ENCODE peak calls at places on chromosome 5, in eight cellular contexts. Y is endothelial cell, D is GM13976, Q is OCI-LY7, O is WTC11, J is glutamatergic neuron, X is Peyer's patch, C is colonic mucosa. B is an unnamed sample.

GRCh38 chr5:73638344-73639095 is 12.5 kb downstream of the ARHGEF28 start:
- DNase-seq in Y (no peak), D (no peak), Q (no peak), O (no peak), J (no peak), X (no peak), C (no peak), B (no peak)

GRCh38 chr5:175748650-175749049 is 90.8 kb downstream of the HRH2 start:
- DNase-seq in Y (no peak), D (no peak), Q (no peak), O (no peak), J (no peak), X (no peak), C (no peak), B (no peak)

GRCh38 chr5:128674837-128675446 is 136.9 kb upstream of the FBN2 start:
- DNase-seq in Y (peak), D (peak), Q (peak), O (peak), J (peak), X (peak), C (peak), B (no peak)

GRCh38 chr5:145479271-145479670 is 355.9 kb downstream of the PRELID2 start:
- DNase-seq in Y (no peak), D (no peak), Q (no peak), O (no peak), J (no peak), X (no peak), C (no peak), B (no peak)

GRCh38 chr5:38393636-38394035 is 135.3 kb downstream of the EGFLAM start:
- DNase-seq in Y (no peak), D (no peak), Q (no peak), O (no peak), J (no peak), X (no peak), C (no peak), B (no peak)

GRCh38 chr5:172171118-172171775 is 16.8 kb downstream of the STK10 start:
- DNase-seq in Y (no peak), D (no peak), Q (no peak), O (no peak), J (no peak), X (no peak), C (no peak), B (no peak)

GRCh38 chr5:32916648-32917047 is 205.5 kb downstream of the NPR3 start:
- DNase-seq in Y (no peak), D (no peak), Q (no peak), O (peak), J (no peak), X (no peak), C (no peak), B (no peak)

GRCh38 chr5:177301503-177302165 is 1.9 kb downstream of the RAB24 start:
- DNase-seq in Y (no peak), D (no peak), Q (no peak), O (no peak), J (no peak), X (peak), C (peak), B (peak)

GRCh38 chr5:59066367-59067163 is 483.7 kb downstream of the RAB3C start:
- DNase-seq in Y (no peak), D (no peak), Q (no peak), O (no peak), J (no peak), X (no peak), C (no peak), B (no peak)

DNA sequence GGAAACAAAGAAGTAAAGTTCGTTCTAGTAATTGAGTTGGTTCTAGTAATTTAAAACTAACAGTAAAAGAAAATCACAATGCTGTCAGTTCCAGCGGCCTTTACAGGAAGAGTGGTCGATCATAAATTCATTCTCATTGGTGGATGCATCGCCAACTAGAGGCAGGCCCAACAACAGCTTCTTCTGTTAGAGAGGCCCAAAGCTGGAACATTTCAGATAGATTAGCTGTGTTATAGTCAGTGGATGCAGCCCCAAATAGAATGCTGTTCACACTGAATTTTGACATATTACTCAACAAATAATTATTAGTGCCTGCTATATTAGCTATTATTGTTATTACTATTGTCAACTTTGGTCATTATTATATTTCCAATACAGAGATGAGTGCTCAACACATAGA is 80.8 kb downstream of the ARRDC3 start:
- DNase-seq in Y (no peak), D (no peak), Q (no peak), O (no peak), J (no peak), X (no peak), C (no peak), B (no peak)
- TF ChIP-seq CTCF in Y (no peak), D (no peak), Q (peak), O (no peak), J (no peak), X (no peak), C (no peak), B (no peak)

GRCh38 chr5:1187950-1188334 is 13.5 kb upstream of the SLC6A19 start:
- DNase-seq in Y (no peak), D (no peak), Q (no peak), O (no peak), J (peak), X (no peak), C (no peak), B (no peak)

GRCh38 chr5:1190296-1190695 is 11.1 kb upstream of the SLC6A19 start:
- DNase-seq in Y (no peak), D (no peak), Q (no peak), O (no peak), J (peak), X (no peak), C (no peak), B (no peak)

GRCh38 chr5:1188464-1188863 is 12.9 kb upstream of the SLC6A19 start:
- DNase-seq in Y (no peak), D (no peak), Q (no peak), O (no peak), J (no peak), X (no peak), C (no peak), B (no peak)

GRCh38 chr5:1190915-1191314 is 10.5 kb upstream of the SLC6A19 start:
- DNase-seq in Y (no peak), D (no peak), Q (peak), O (no peak), J (peak), X (no peak), C (no peak), B (no peak)

GRCh38 chr5:1189269-1189668 is 12.1 kb upstream of the SLC6A19 start:
- DNase-seq in Y (no peak), D (no peak), Q (no peak), O (no peak), J (peak), X (no peak), C (no peak), B (no peak)
- TF ChIP-seq CTCF in Y (no peak), D (no peak), Q (no peak), O (no peak), J (no peak), X (no peak), C (no peak), B (no peak)

GRCh38 chr5:142871880-142872200 is 101.7 kb downstream of the ARHGAP26 start:
- DNase-seq in Y (no peak), D (no peak), Q (no peak), O (no peak), J (no peak), X (no peak), C (no peak), B (no peak)

GRCh38 chr5:142873831-142874230 is 103.7 kb downstream of the ARHGAP26 start:
- DNase-seq in Y (no peak), D (no peak), Q (no peak), O (no peak), J (no peak), X (no peak), C (no peak), B (no peak)

GRCh38 chr5:142871056-142871879 is 101.1 kb downstream of the ARHGAP26 start:
- DNase-seq in Y (no peak), D (no peak), Q (no peak), O (no peak), J (no peak), X (peak), C (peak), B (peak)

GRCh38 chr5:142872217-142872616 is 102.0 kb downstream of the ARHGAP26 start:
- DNase-seq in Y (no peak), D (no peak), Q (no peak), O (no peak), J (no peak), X (no peak), C (no peak), B (no peak)

DNA sequence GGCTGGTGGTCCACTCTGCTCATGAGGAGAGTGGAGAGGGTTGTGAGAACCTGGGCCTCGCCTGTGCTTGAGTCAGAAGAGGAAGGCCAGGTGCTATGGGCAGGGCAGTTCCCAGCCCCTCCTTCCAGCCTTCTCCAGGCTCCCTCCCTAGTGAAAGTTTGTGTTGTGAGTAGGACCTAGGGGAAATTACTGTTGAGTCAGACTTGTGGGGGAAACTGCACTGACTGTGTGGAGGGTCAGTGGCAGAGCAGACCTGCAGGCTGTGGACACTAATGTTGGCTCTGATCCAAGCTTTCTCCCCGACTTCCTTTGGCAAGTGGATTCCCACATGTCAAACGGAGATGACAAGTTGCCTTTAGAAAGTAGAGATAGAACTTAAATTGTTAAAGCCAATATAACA is 102.6 kb downstream of the ARHGAP26 start:
- DNase-seq in Y (no peak), D (no peak), Q (no peak), O (no peak), J (no peak), X (peak), C (peak), B (peak)
- TF ChIP-seq CTCF in Y (no peak), D (no peak), Q (no peak), O (no peak), J (no peak), X (no peak), C (no peak), B (no peak)

GRCh38 chr5:14581891-14582796 is 552 bp downstream of the OTULINL start:
- DNase-seq in Y (peak), D (peak), Q (peak), O (peak), J (peak), X (peak), C (peak), B (peak)
- TF ChIP-seq CTCF in Y (no peak), D (peak), Q (peak), O (no peak), J (peak), X (peak), C (no peak), B (no peak)

DNA sequence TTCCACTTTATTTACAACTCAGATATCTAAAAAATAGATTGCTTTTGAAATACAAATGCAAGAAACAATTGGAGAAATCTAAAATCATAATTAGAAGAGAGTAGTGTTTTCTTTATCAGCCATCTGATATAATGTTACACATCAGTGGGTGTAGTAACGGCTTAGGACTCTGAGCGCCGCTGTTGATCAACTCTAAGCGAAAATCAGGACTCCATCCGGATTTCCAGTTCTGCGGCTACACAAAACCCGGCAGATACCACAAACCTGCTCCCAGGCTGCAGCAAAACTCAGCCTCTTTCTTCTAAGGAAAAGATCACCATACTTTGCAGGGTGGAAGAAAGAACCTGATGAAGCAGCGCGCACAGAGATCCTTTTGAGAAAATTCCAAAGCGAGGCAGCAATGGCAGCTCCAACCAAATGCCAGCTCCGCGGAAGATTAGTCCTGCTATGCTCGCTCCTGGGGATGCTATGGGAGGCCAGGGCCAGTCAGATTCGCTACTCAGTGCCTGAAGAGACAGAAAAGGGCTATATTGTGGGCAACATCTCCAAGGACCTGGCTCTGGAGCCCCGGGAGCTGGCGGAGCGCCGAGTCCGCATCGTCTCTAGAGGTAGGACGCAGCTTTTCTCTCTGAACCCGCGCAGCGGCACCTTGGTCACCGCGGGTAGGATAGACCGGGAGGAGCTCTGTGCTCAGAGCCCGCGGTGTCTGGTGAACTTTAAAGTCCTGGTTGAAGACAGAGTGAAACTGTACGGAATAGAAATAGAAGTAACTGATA is at the start of gene PCDHGA9:
- DNase-seq in Y (no peak), D (no peak), Q (no peak), O (no peak), J (no peak), X (no peak), C (no peak), B (no peak)
- TF ChIP-seq CTCF in Y (no peak), D (peak), Q (peak), O (no peak), J (no peak), X (peak), C (no peak), B (no peak)

B was measured in pancreas.